ENCODE peak calls at places on chromosomes 13 and 19, in six cellular contexts. One of them, this sample, is unnamed.
A peak's percentile ranks its signal among the peaks of the same experiment; 100 is the strongest.

GRCh38 chr13:50069255-50069654 is 54.0 kb downstream of the KCNRG start:
- DNase-seq in K562: no peak
- DNase-seq in NB4: no peak
- DNase-seq in endothelial cell of umbilical vein: no peak
- DNase-seq in A549: no peak
- DNase-seq in HepG2: no peak
- DNase-seq in this sample: no peak

GRCh38 chr13:21738636-21739035 is 67.8 kb downstream of the FGF9 start:
- DNase-seq in A549: no peak
- DNase-seq in HepG2: no peak
- DNase-seq in endothelial cell of umbilical vein: no peak
- DNase-seq in NB4: no peak
- DNase-seq in K562: no peak
- DNase-seq in this sample: no peak

GRCh38 chr13:73544175-73544574 is 485.4 kb downstream of the KLF5 start:
- DNase-seq in endothelial cell of umbilical vein: no peak
- DNase-seq in K562: no peak
- DNase-seq in A549: peak; percentile 4
- DNase-seq in NB4: no peak
- DNase-seq in HepG2: no peak
- DNase-seq in this sample: no peak

GRCh38 chr19:10936661-10937084 is 8.1 kb downstream of the TIMM29 start:
- DNase-seq in HepG2: peak; percentile 76
- DNase-seq in A549: peak; percentile 75
- DNase-seq in endothelial cell of umbilical vein: peak; percentile 86
- DNase-seq in NB4: peak; percentile 81
- DNase-seq in K562: peak; percentile 70
- DNase-seq in this sample: peak; percentile 35

GRCh38 chr19:18736415-18737336 is 53.2 kb downstream of the CRTC1 start:
- DNase-seq in endothelial cell of umbilical vein: no peak
- DNase-seq in HepG2: no peak
- DNase-seq in K562: no peak
- DNase-seq in A549: no peak
- DNase-seq in NB4: no peak
- DNase-seq in this sample: no peak

GRCh38 chr13:109113427-109113826 is 484.0 kb downstream of the MYO16 start:
- DNase-seq in HepG2: no peak
- DNase-seq in NB4: no peak
- DNase-seq in K562: no peak
- DNase-seq in endothelial cell of umbilical vein: no peak
- DNase-seq in A549: no peak
- DNase-seq in this sample: no peak

GRCh38 chr13:113001251-113002140 is 32.5 kb downstream of the MCF2L start:
- DNase-seq in K562: no peak
- DNase-seq in NB4: no peak
- DNase-seq in endothelial cell of umbilical vein: no peak
- DNase-seq in HepG2: peak; percentile 47
- DNase-seq in A549: no peak
- DNase-seq in this sample: no peak

GRCh38 chr19:7415163-7415856 is 66.6 kb downstream of the ARHGEF18 start:
- DNase-seq in HepG2: peak; percentile 74
- DNase-seq in A549: peak; percentile 71
- DNase-seq in endothelial cell of umbilical vein: no peak
- DNase-seq in K562: peak; percentile 8
- DNase-seq in NB4: no peak
- DNase-seq in this sample: no peak

GRCh38 chr13:38821753-38822551 is 135.1 kb downstream of the FREM2 start:
- DNase-seq in NB4: no peak
- DNase-seq in endothelial cell of umbilical vein: no peak
- DNase-seq in A549: no peak
- DNase-seq in HepG2: no peak
- DNase-seq in K562: no peak
- DNase-seq in this sample: no peak

GRCh38 chr19:13343514-13343913 is 162.8 kb downstream of the CACNA1A start:
- DNase-seq in HepG2: no peak
- DNase-seq in K562: no peak
- DNase-seq in A549: no peak
- DNase-seq in endothelial cell of umbilical vein: no peak
- DNase-seq in NB4: no peak
- DNase-seq in this sample: no peak

GRCh38 chr19:11377237-11377636 is 2.8 kb downstream of the SWSAP1 start:
- DNase-seq in K562: peak; percentile 43
- DNase-seq in A549: peak; percentile 52
- DNase-seq in endothelial cell of umbilical vein: peak; percentile 50
- DNase-seq in NB4: peak; percentile 60
- DNase-seq in HepG2: no peak
- DNase-seq in this sample: no peak

GRCh38 chr13:34591801-34592454 is 350.1 kb upstream of the NBEA start:
- DNase-seq in NB4: no peak
- DNase-seq in K562: no peak
- DNase-seq in endothelial cell of umbilical vein: no peak
- DNase-seq in A549: no peak
- DNase-seq in HepG2: no peak
- DNase-seq in this sample: no peak

GRCh38 chr13:105998233-105998550 is 537.3 kb downstream of the EFNB2 start:
- DNase-seq in NB4: no peak
- DNase-seq in endothelial cell of umbilical vein: no peak
- DNase-seq in K562: no peak
- DNase-seq in HepG2: no peak
- DNase-seq in A549: no peak
- DNase-seq in this sample: no peak

GRCh38 chr13:34361528-34361927 is 543.6 kb downstream of the RFC3 start:
- DNase-seq in K562: no peak
- DNase-seq in HepG2: no peak
- DNase-seq in A549: no peak
- DNase-seq in NB4: no peak
- DNase-seq in endothelial cell of umbilical vein: no peak
- DNase-seq in this sample: no peak

GRCh38 chr19:41706741-41707501 is 1.5 kb upstream of the CEACAM5 start:
- DNase-seq in HepG2: peak; percentile 64
- DNase-seq in K562: peak; percentile 94
- DNase-seq in endothelial cell of umbilical vein: peak; percentile 49
- DNase-seq in NB4: peak; percentile 61
- DNase-seq in A549: peak; percentile 91
- DNase-seq in this sample: peak; percentile 3

GRCh38 chr13:48590141-48590863 is 57.4 kb upstream of the RCBTB2 start:
- DNase-seq in NB4: no peak
- DNase-seq in K562: no peak
- DNase-seq in HepG2: no peak
- DNase-seq in A549: no peak
- DNase-seq in endothelial cell of umbilical vein: no peak
- DNase-seq in this sample: no peak

GRCh38 chr19:12628040-12629022 is 17.6 kb downstream of the ZNF791 start:
- DNase-seq in NB4: no peak
- DNase-seq in endothelial cell of umbilical vein: no peak
- DNase-seq in HepG2: no peak
- DNase-seq in K562: no peak
- DNase-seq in A549: peak; percentile 56
- DNase-seq in this sample: no peak

GRCh38 chr13:41456768-41457588 is at the start of gene RGCC:
- DNase-seq in A549: peak; percentile 40
- DNase-seq in HepG2: peak; percentile 30
- DNase-seq in K562: peak; percentile 82
- DNase-seq in endothelial cell of umbilical vein: peak; percentile 74
- DNase-seq in NB4: peak; percentile 78
- DNase-seq in this sample: no peak

GRCh38 chr19:44675516-44675915 is 4.2 kb downstream of the CEACAM19 start:
- DNase-seq in A549: no peak
- DNase-seq in NB4: no peak
- DNase-seq in endothelial cell of umbilical vein: no peak
- DNase-seq in K562: no peak
- DNase-seq in HepG2: no peak
- DNase-seq in this sample: no peak

GRCh38 chr19:49133621-49134454 is 14.5 kb downstream of the PPFIA3 start:
- DNase-seq in NB4: no peak
- DNase-seq in A549: peak; percentile 72
- DNase-seq in endothelial cell of umbilical vein: peak; percentile 54
- DNase-seq in HepG2: no peak
- DNase-seq in K562: peak; percentile 70
- DNase-seq in this sample: no peak

GRCh38 chr19:29672933-29673336 is 7.7 kb downstream of the PLEKHF1 start:
- DNase-seq in K562: no peak
- DNase-seq in NB4: no peak
- DNase-seq in endothelial cell of umbilical vein: no peak
- DNase-seq in A549: no peak
- DNase-seq in HepG2: no peak
- DNase-seq in this sample: peak; percentile 69

GRCh38 chr19:43526884-43527859 is at the start of gene ETHE1:
- DNase-seq in HepG2: peak; percentile 44
- DNase-seq in endothelial cell of umbilical vein: peak; percentile 72
- DNase-seq in K562: peak; percentile 90
- DNase-seq in NB4: peak; percentile 84
- DNase-seq in A549: peak; percentile 62
- DNase-seq in this sample: no peak

DNA sequence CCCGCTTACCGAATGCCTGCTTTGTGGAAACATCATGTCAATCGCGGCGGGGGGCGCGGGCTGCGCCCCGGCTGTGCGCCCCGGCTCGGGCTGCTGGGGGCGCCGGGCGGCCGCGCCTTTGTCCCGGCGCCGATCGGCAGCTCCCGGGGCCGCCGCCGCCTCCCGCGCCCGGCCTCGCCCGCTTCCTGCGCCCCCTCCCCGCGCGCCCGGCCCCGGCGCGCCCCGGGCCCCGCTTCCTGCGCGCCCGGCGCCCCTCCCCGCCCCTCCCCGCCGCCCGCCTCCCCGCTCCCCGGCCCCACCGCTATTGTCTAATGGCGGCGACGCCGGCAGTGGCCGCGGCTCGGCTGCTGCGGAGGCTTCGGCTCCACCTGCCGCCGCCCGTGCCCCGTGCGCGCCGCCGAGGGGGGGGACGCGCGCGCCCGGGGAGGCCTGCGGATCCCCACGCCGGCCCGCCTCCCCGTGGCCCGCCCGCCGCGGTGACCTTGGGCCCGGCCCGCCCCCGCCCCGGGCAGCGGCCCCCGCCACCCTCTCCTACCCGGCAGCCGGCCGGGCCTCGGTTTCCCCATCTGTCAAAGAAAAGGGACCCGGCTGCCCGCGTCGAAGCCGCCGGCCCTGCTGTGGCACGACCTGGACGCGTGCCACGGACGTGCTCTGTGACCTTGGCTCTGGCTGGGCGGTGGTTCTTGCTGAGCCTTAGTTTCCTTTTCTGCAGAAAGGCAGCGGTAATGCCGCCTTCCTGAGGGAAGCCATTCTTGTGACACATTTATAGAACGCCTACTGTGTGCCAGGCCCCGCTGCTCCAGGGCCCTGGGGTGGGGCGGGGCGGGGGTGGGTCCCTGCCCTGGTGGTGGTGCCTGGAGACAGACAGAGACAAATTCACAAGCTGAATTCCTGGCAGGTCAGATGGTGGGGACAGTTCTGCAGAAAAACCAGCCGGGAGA is at the start of gene TLE5:
- DNase-seq in NB4: peak; percentile 54
- DNase-seq in HepG2: peak; percentile 43
- DNase-seq in endothelial cell of umbilical vein: peak; percentile 28
- DNase-seq in A549: no peak
- DNase-seq in K562: peak; percentile 89
- DNase-seq in this sample: no peak
- TF ChIP-seq MYC in NB4: peak; percentile 18
- TF ChIP-seq MYC in HepG2: peak; percentile 42
- TF ChIP-seq MYC in endothelial cell of umbilical vein: no peak
- TF ChIP-seq MYC in A549: no peak
- TF ChIP-seq MYC in K562: no peak
- TF ChIP-seq MYC in this sample: no peak

GRCh38 chr19:39539165-39539518 is 819 bp downstream of the EID2 start:
- DNase-seq in K562: no peak
- DNase-seq in HepG2: peak; percentile 52
- DNase-seq in A549: no peak
- DNase-seq in NB4: no peak
- DNase-seq in endothelial cell of umbilical vein: peak; percentile 61
- DNase-seq in this sample: no peak
- TF ChIP-seq MYC in K562: no peak
- TF ChIP-seq MYC in HepG2: no peak
- TF ChIP-seq MYC in A549: no peak
- TF ChIP-seq MYC in NB4: no peak
- TF ChIP-seq MYC in endothelial cell of umbilical vein: no peak
- TF ChIP-seq MYC in this sample: no peak

DNA sequence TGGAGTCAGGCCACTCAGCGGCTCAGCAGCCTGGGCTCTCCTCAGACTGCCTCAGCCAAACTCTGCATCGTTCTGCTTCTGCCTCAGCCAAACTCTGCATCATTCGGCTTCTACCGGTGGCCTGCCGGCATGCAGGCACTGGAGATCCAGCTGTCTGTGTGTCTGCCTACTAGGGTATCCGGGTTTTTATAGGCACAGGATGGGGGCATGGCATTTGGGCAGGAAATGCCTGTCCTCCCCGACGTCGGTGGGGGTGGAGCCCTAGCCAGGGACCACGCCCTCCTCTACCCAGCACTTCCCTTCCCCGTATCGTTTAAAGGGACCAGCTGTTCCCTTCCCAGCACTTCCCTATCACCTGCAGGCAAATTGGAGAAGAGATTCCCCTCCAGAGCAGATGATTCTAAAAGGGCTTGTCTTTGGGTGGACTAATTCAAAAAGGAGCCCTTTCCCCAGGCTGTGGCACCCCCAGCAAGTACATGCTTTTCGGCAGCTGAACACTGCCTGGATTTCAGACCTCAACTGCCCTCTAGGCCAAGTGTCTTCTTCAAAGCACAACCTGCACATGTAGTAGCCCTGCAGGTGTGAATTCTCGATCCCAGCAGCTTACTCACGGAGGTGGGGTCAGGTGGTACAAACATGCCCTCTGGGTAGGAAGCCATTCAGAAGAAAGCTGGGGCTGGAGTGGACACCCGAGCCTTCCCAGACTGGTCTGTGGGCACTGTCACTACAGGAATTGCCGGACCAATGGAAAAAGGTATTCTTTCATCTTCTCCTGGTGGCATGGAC is 25.5 kb upstream of the GPR12 start:
- DNase-seq in NB4: peak; percentile 88
- DNase-seq in A549: no peak
- DNase-seq in K562: no peak
- DNase-seq in endothelial cell of umbilical vein: no peak
- DNase-seq in HepG2: no peak
- DNase-seq in this sample: no peak
- TF ChIP-seq MYC in NB4: no peak
- TF ChIP-seq MYC in A549: no peak
- TF ChIP-seq MYC in K562: no peak
- TF ChIP-seq MYC in endothelial cell of umbilical vein: no peak
- TF ChIP-seq MYC in HepG2: no peak
- TF ChIP-seq MYC in this sample: no peak

DNA sequence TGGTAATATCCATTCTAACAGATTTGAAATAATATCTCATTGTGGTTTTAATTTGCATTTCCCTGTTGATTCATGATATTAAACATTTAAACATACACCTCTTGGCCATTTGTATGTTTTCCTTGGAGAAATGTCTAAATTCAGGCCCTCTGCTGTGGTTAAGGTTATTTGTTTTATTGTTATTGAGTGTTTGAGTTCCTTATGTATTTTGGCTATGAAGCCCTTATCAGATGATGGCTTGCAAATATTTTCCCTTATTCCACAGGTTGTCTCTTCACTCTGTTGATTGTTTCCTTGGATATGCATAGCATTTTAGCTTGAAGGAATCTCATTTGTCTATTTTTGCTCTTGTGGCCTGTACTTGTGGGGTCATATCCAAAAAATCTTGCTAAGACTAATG is 303.6 kb downstream of the GPC5 start:
- DNase-seq in A549: no peak
- DNase-seq in HepG2: no peak
- DNase-seq in NB4: no peak
- DNase-seq in endothelial cell of umbilical vein: no peak
- DNase-seq in K562: no peak
- DNase-seq in this sample: no peak
- TF ChIP-seq MYC in A549: no peak
- TF ChIP-seq MYC in HepG2: no peak
- TF ChIP-seq MYC in NB4: no peak
- TF ChIP-seq MYC in endothelial cell of umbilical vein: no peak
- TF ChIP-seq MYC in K562: no peak
- TF ChIP-seq MYC in this sample: no peak

This sample was measured in GM12878.